ENCODE peak calls at places on chromosomes 12 and 14, in seven cellular contexts. O, F, S, A, Q, D and Z are unnamed samples.

GRCh38 chr12:9649532-9649940 is 20.0 kb upstream of the CLEC2D start:
- DNase-seq in O (no peak), F (no peak), S (no peak), A (no peak), Q (no peak), D (no peak), Z (no peak)

GRCh38 chr14:30550335-30550734 is 8.6 kb upstream of the G2E3 start:
- DNase-seq in O (no peak), F (no peak), S (no peak), A (no peak), Q (no peak), D (no peak), Z (no peak)

GRCh38 chr14:21299562-21300130 is 19.8 kb downstream of the RPGRIP1 start:
- DNase-seq in O (no peak), F (no peak), S (no peak), A (peak), Q (no peak), D (no peak), Z (no peak)

GRCh38 chr14:68544150-68544892 is 248.5 kb downstream of the ZFP36L1 start:
- DNase-seq in O (peak), F (no peak), S (no peak), A (no peak), Q (peak), D (peak), Z (peak)

GRCh38 chr14:101114726-101115481 is 211.4 kb upstream of the RTL1 start:
- DNase-seq in O (no peak), F (no peak), S (peak), A (no peak), Q (peak), D (peak), Z (no peak)

GRCh38 chr14:95424533-95424932 is 91.9 kb downstream of the SYNE3 start:
- DNase-seq in O (no peak), F (no peak), S (no peak), A (no peak), Q (no peak), D (no peak), Z (no peak)

GRCh38 chr14:36942522-36943245 is 229.7 kb downstream of the SLC25A21 start:
- DNase-seq in O (no peak), F (no peak), S (no peak), A (no peak), Q (no peak), D (no peak), Z (no peak)

GRCh38 chr12:57224278-57224972 is 5.1 kb upstream of the SHMT2 start:
- DNase-seq in O (no peak), F (no peak), S (no peak), A (no peak), Q (no peak), D (no peak), Z (no peak)

GRCh38 chr12:104886418-104887401 is 71.4 kb downstream of the SLC41A2 start:
- DNase-seq in O (no peak), F (no peak), S (no peak), A (no peak), Q (no peak), D (no peak), Z (no peak)

GRCh38 chr12:96617178-96617577 is 127.8 kb downstream of the CFAP54 start:
- DNase-seq in O (no peak), F (no peak), S (no peak), A (peak), Q (no peak), D (no peak), Z (no peak)
- TF ChIP-seq POLR2A in O (no peak), F (no peak), S (no peak), A (no peak), Q (no peak), D (no peak), Z (no peak)

GRCh38 chr12:27198036-27198435 is 46.0 kb upstream of the STK38L start:
- DNase-seq in O (no peak), F (no peak), S (no peak), A (no peak), Q (peak), D (no peak), Z (no peak)
- TF ChIP-seq EP300 in O (no peak), F (no peak), S (no peak), A (no peak), Q (peak), D (no peak), Z (peak)

DNA sequence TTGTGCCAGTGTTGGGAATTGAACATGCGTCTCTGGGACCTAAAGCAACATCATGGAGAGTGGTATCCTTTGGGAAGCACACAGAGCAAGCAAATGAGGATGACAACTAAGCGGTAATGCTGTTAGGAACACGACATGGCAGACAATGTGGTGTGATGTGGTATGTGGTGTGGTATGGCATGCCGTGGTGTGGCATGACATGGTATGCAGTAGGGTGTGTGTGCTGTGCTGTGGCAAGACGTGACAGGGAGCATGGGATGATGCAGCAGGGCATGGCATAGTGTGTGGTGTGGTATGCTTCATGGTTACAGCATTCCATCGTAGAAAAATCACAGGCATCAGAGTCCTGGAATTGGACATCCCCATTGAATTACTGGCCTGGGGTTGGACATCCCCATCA is 108.7 kb downstream of the RTN1 start:
- DNase-seq in O (no peak), F (no peak), S (no peak), A (no peak), Q (no peak), D (no peak), Z (no peak)
- TF ChIP-seq POLR2A in O (no peak), F (no peak), S (no peak), A (no peak), Q (no peak), D (no peak), Z (no peak)

DNA sequence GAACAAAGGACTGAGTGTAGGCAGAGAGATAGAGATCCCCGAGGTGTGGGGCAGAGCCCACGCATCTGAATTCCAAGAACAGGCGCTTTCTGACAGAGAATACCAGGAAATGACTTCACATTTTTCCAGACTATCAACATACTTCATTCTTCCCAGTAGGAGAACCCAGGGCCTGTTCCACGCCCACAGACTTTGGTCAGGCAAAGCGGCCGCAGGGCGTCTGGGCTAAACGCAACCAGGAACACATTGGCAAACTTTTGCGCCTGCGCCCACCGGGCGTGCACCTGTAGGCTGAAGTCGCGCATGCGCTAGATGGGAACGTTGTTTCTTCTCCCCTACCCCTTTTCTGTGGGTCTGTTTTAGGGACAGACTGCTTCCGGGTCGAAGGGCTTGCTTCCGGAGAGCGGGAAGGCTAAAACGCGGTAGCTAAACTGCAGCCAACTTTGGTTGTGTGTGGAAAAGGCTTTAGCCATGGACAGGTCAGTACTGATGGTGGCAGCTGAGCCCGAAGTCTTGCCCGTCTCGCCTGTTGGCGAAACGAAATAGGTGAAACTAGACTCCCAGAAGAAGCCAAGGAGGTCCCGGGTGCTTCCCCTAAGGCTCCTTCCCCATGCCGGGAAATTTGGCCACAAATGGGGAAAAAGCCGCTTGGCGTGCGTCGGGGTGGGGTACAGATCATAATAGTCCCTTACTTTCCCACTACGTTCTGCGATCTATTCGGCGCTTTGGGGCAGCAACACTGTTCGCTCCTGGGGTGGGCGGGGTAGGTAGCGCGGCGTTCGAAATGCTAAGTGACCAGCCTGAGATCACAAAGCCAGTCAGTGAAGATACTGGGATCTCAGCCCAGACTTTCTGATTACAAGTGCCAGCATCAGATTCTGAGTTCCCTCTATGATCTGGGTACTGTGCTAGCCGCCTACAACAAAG is at the start of gene NUP107:
- DNase-seq in O (peak), F (peak), S (peak), A (peak), Q (peak), D (peak), Z (peak)
- TF ChIP-seq EP300 in O (peak), F (no peak), S (peak), A (peak), Q (no peak), D (no peak), Z (peak)

GRCh38 chr14:52694761-52695480 is 437 bp downstream of the ERO1A start:
- DNase-seq in O (peak), F (peak), S (peak), A (peak), Q (no peak), D (no peak), Z (no peak)

GRCh38 chr14:52692248-52692962 is 3.0 kb downstream of the ERO1A start:
- DNase-seq in O (no peak), F (no peak), S (peak), A (no peak), Q (no peak), D (no peak), Z (no peak)

GRCh38 chr14:52693532-52693931 is 1.8 kb downstream of the ERO1A start:
- DNase-seq in O (no peak), F (no peak), S (no peak), A (no peak), Q (no peak), D (no peak), Z (no peak)

GRCh38 chr14:52693004-52693403 is 2.4 kb downstream of the ERO1A start:
- DNase-seq in O (no peak), F (no peak), S (no peak), A (no peak), Q (no peak), D (no peak), Z (no peak)

DNA sequence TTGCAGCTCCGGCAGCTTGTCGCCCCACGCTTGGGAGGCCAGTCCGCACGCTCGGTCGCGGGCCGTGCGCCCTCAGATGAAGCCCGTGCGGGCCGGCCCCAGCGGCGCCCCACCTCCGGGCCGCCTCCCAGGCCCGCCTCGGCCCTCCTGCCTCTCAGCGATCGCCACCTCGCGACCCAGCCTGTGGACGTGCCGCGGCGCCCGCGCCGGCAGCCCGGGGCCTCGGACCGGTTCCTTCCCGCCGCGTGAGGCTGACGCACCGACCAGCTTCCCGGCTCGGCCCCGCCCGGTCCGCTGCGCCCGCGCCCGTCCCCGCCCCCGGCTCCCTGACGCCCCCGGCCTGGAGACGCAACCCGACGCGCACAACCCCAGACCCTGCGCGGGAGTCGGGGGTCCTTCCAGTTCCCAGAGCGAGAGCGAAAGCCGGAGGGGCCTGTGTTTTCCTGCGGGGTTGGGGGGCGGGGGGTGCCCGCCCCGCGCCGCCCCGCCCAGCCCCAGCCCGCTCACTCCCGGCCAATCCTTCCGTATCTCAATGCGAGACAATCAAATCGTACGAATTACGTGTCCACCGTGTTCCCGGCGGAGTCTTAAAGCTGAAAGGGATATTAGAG is at the start of gene ERO1A:
- DNase-seq in O (peak), F (peak), S (peak), A (peak), Q (peak), D (peak), Z (peak)
- TF ChIP-seq POLR2A in O (peak), F (peak), S (peak), A (no peak), Q (no peak), D (no peak), Z (peak)

GRCh38 chr12:45446013-45446412 is 230.1 kb downstream of the ANO6 start:
- DNase-seq in O (no peak), F (no peak), S (no peak), A (no peak), Q (no peak), D (no peak), Z (no peak)
- TF ChIP-seq EP300 in O (no peak), F (no peak), S (no peak), A (no peak), Q (no peak), D (no peak), Z (no peak)

GRCh38 chr12:65169311-65170244 is at the start of gene LEMD3:
- DNase-seq in O (peak), F (peak), S (peak), A (peak), Q (peak), D (peak), Z (peak)
- TF ChIP-seq POLR2A in O (peak), F (peak), S (peak), A (peak), Q (peak), D (no peak), Z (peak)